ENCODE peak calls at places on chromosomes 3 and 15, in four cellular contexts. O is ELR; C is activated CD8-positive, alpha-beta memory T cell treated with anti-CD3 and anti-CD28 coated beads for 48 hours; M is activated CD4-positive, alpha-beta T cell treated with anti-CD3 and anti-CD28 coated beads, Interleukin-2, amount 10 ng/mL, durations not matched to agents 7 days and 5 days. H is an unnamed sample.

GRCh38 chr3:157130881-157131251 is 29.1 kb downstream of the CCNL1 start:
- DNase-seq in O (no peak), C (no peak), M (no peak), H (peak)

GRCh38 chr15:80106051-80106450 is 46.6 kb downstream of the ZFAND6 start:
- DNase-seq in M (no peak), C (no peak), O (peak), H (no peak)

GRCh38 chr3:57942872-57943283 is 65.3 kb upstream of the FLNB start:
- DNase-seq in O (no peak), M (no peak), C (no peak), H (peak)

GRCh38 chr3:127092776-127093175 is 100.2 kb upstream of the PRR23E start:
- DNase-seq in C (no peak), M (no peak), O (no peak), H (no peak)

GRCh38 chr15:40115670-40116093 is 7.0 kb upstream of the BMF start:
- DNase-seq in M (peak), C (no peak), O (no peak), H (peak)

GRCh38 chr3:59877679-59878427 is 828.0 kb upstream of the CFAP20DC start:
- DNase-seq in O (no peak), M (no peak), C (no peak), H (no peak)

GRCh38 chr3:101803152-101803782 is 24.3 kb downstream of the NXPE3 start:
- DNase-seq in C (no peak), M (peak), O (peak), H (no peak)

GRCh38 chr15:31338879-31339557 is 12.4 kb downstream of the KLF13 start:
- DNase-seq in C (no peak), O (peak), M (no peak), H (peak)

GRCh38 chr15:40047413-40048154 is 8.6 kb upstream of the SRP14 start:
- DNase-seq in M (peak), C (no peak), O (peak), H (peak)

H was measured in left ventricle myocardium superior.